ENCODE peak calls at places on chromosomes 7 and 10, in seven cellular contexts. One of them, this sample, is unnamed.

GRCh38 chr7:91618665-91619437 is 261.7 kb downstream of the MTERF1 start:
- DNase-seq in stimulated activated CD4-positive, alpha-beta T cell treated with anti-CD3 and anti-CD28 coated beads, TNF-alpha, amount 100 ng/mL, for 4 hours: no peak
- DNase-seq in GM20000: no peak
- DNase-seq in HFF-Myc: no peak
- DNase-seq in iPS-NIHi11: no peak
- DNase-seq in activated T-cell treated with anti-CD3 and anti-CD28 coated beads, Interleukin-2, amount 50 U/mL, for 72 hours: no peak
- DNase-seq in nucleus accumbens: no peak
- DNase-seq in this sample: no peak

GRCh38 chr7:81692146-81692905 is 77.5 kb downstream of the HGF start:
- DNase-seq in nucleus accumbens: no peak
- DNase-seq in iPS-NIHi11: no peak
- DNase-seq in stimulated activated CD4-positive, alpha-beta T cell treated with anti-CD3 and anti-CD28 coated beads, TNF-alpha, amount 100 ng/mL, for 4 hours: no peak
- DNase-seq in HFF-Myc: peak
- DNase-seq in GM20000: no peak
- DNase-seq in activated T-cell treated with anti-CD3 and anti-CD28 coated beads, Interleukin-2, amount 50 U/mL, for 72 hours: no peak
- DNase-seq in this sample: no peak

GRCh38 chr7:79504607-79505389 is 51.3 kb upstream of the MAGI2 start:
- DNase-seq in GM20000: no peak
- DNase-seq in iPS-NIHi11: peak
- DNase-seq in nucleus accumbens: no peak
- DNase-seq in stimulated activated CD4-positive, alpha-beta T cell treated with anti-CD3 and anti-CD28 coated beads, TNF-alpha, amount 100 ng/mL, for 4 hours: no peak
- DNase-seq in activated T-cell treated with anti-CD3 and anti-CD28 coated beads, Interleukin-2, amount 50 U/mL, for 72 hours: no peak
- DNase-seq in HFF-Myc: no peak
- DNase-seq in this sample: no peak

GRCh38 chr10:15427836-15428414 is 56.8 kb upstream of the FAM171A1 start:
- DNase-seq in GM20000: no peak
- DNase-seq in activated T-cell treated with anti-CD3 and anti-CD28 coated beads, Interleukin-2, amount 50 U/mL, for 72 hours: no peak
- DNase-seq in stimulated activated CD4-positive, alpha-beta T cell treated with anti-CD3 and anti-CD28 coated beads, TNF-alpha, amount 100 ng/mL, for 4 hours: no peak
- DNase-seq in nucleus accumbens: no peak
- DNase-seq in iPS-NIHi11: no peak
- DNase-seq in HFF-Myc: peak
- DNase-seq in this sample: no peak

GRCh38 chr10:18164093-18164492 is 23.9 kb downstream of the CACNB2 start:
- DNase-seq in stimulated activated CD4-positive, alpha-beta T cell treated with anti-CD3 and anti-CD28 coated beads, TNF-alpha, amount 100 ng/mL, for 4 hours: no peak
- DNase-seq in iPS-NIHi11: no peak
- DNase-seq in HFF-Myc: no peak
- DNase-seq in activated T-cell treated with anti-CD3 and anti-CD28 coated beads, Interleukin-2, amount 50 U/mL, for 72 hours: no peak
- DNase-seq in nucleus accumbens: no peak
- DNase-seq in GM20000: no peak
- DNase-seq in this sample: no peak

GRCh38 chr10:97543025-97543546 is 29.5 kb upstream of the ANKRD2 start:
- DNase-seq in activated T-cell treated with anti-CD3 and anti-CD28 coated beads, Interleukin-2, amount 50 U/mL, for 72 hours: peak
- DNase-seq in iPS-NIHi11: peak
- DNase-seq in stimulated activated CD4-positive, alpha-beta T cell treated with anti-CD3 and anti-CD28 coated beads, TNF-alpha, amount 100 ng/mL, for 4 hours: peak
- DNase-seq in GM20000: no peak
- DNase-seq in HFF-Myc: peak
- DNase-seq in nucleus accumbens: peak
- DNase-seq in this sample: peak

GRCh38 chr10:126732308-126732707 is 61.8 kb upstream of the C10orf90 start:
- DNase-seq in iPS-NIHi11: no peak
- DNase-seq in stimulated activated CD4-positive, alpha-beta T cell treated with anti-CD3 and anti-CD28 coated beads, TNF-alpha, amount 100 ng/mL, for 4 hours: no peak
- DNase-seq in HFF-Myc: no peak
- DNase-seq in GM20000: no peak
- DNase-seq in nucleus accumbens: no peak
- DNase-seq in activated T-cell treated with anti-CD3 and anti-CD28 coated beads, Interleukin-2, amount 50 U/mL, for 72 hours: no peak
- DNase-seq in this sample: no peak

GRCh38 chr10:24935504-24936292 is 16.7 kb downstream of the PRTFDC1 start:
- DNase-seq in HFF-Myc: no peak
- DNase-seq in stimulated activated CD4-positive, alpha-beta T cell treated with anti-CD3 and anti-CD28 coated beads, TNF-alpha, amount 100 ng/mL, for 4 hours: no peak
- DNase-seq in GM20000: no peak
- DNase-seq in iPS-NIHi11: no peak
- DNase-seq in nucleus accumbens: no peak
- DNase-seq in activated T-cell treated with anti-CD3 and anti-CD28 coated beads, Interleukin-2, amount 50 U/mL, for 72 hours: no peak
- DNase-seq in this sample: no peak

GRCh38 chr7:13948019-13948781 is 41.3 kb downstream of the ETV1 start:
- DNase-seq in iPS-NIHi11: no peak
- DNase-seq in stimulated activated CD4-positive, alpha-beta T cell treated with anti-CD3 and anti-CD28 coated beads, TNF-alpha, amount 100 ng/mL, for 4 hours: no peak
- DNase-seq in activated T-cell treated with anti-CD3 and anti-CD28 coated beads, Interleukin-2, amount 50 U/mL, for 72 hours: no peak
- DNase-seq in nucleus accumbens: no peak
- DNase-seq in GM20000: no peak
- DNase-seq in HFF-Myc: no peak
- DNase-seq in this sample: no peak

GRCh38 chr10:123974406-123974805 is 82.8 kb upstream of the CPXM2 start:
- DNase-seq in activated T-cell treated with anti-CD3 and anti-CD28 coated beads, Interleukin-2, amount 50 U/mL, for 72 hours: no peak
- DNase-seq in HFF-Myc: peak
- DNase-seq in stimulated activated CD4-positive, alpha-beta T cell treated with anti-CD3 and anti-CD28 coated beads, TNF-alpha, amount 100 ng/mL, for 4 hours: no peak
- DNase-seq in nucleus accumbens: no peak
- DNase-seq in GM20000: no peak
- DNase-seq in iPS-NIHi11: peak
- DNase-seq in this sample: no peak

GRCh38 chr10:131733596-131733995 is 167.2 kb upstream of the PPP2R2D start:
- DNase-seq in activated T-cell treated with anti-CD3 and anti-CD28 coated beads, Interleukin-2, amount 50 U/mL, for 72 hours: no peak
- DNase-seq in nucleus accumbens: no peak
- DNase-seq in iPS-NIHi11: peak
- DNase-seq in stimulated activated CD4-positive, alpha-beta T cell treated with anti-CD3 and anti-CD28 coated beads, TNF-alpha, amount 100 ng/mL, for 4 hours: no peak
- DNase-seq in HFF-Myc: no peak
- DNase-seq in GM20000: no peak
- DNase-seq in this sample: no peak

GRCh38 chr10:105187243-105187642 is 546.2 kb downstream of the SORCS3 start:
- DNase-seq in HFF-Myc: no peak
- DNase-seq in stimulated activated CD4-positive, alpha-beta T cell treated with anti-CD3 and anti-CD28 coated beads, TNF-alpha, amount 100 ng/mL, for 4 hours: no peak
- DNase-seq in activated T-cell treated with anti-CD3 and anti-CD28 coated beads, Interleukin-2, amount 50 U/mL, for 72 hours: no peak
- DNase-seq in iPS-NIHi11: no peak
- DNase-seq in GM20000: no peak
- DNase-seq in nucleus accumbens: no peak
- DNase-seq in this sample: no peak

GRCh38 chr7:44391171-44391570 is 65.8 kb upstream of the CAMK2B start:
- DNase-seq in nucleus accumbens: no peak
- DNase-seq in GM20000: no peak
- DNase-seq in stimulated activated CD4-positive, alpha-beta T cell treated with anti-CD3 and anti-CD28 coated beads, TNF-alpha, amount 100 ng/mL, for 4 hours: no peak
- DNase-seq in activated T-cell treated with anti-CD3 and anti-CD28 coated beads, Interleukin-2, amount 50 U/mL, for 72 hours: no peak
- DNase-seq in iPS-NIHi11: no peak
- DNase-seq in HFF-Myc: no peak
- DNase-seq in this sample: no peak

GRCh38 chr7:45157653-45158401 is at the start of gene RAMP3:
- DNase-seq in nucleus accumbens: peak
- DNase-seq in HFF-Myc: no peak
- DNase-seq in stimulated activated CD4-positive, alpha-beta T cell treated with anti-CD3 and anti-CD28 coated beads, TNF-alpha, amount 100 ng/mL, for 4 hours: no peak
- DNase-seq in activated T-cell treated with anti-CD3 and anti-CD28 coated beads, Interleukin-2, amount 50 U/mL, for 72 hours: no peak
- DNase-seq in GM20000: no peak
- DNase-seq in iPS-NIHi11: peak
- DNase-seq in this sample: no peak

GRCh38 chr7:17039372-17039771 is 157.6 kb upstream of the AGR3 start:
- DNase-seq in activated T-cell treated with anti-CD3 and anti-CD28 coated beads, Interleukin-2, amount 50 U/mL, for 72 hours: no peak
- DNase-seq in nucleus accumbens: no peak
- DNase-seq in GM20000: no peak
- DNase-seq in stimulated activated CD4-positive, alpha-beta T cell treated with anti-CD3 and anti-CD28 coated beads, TNF-alpha, amount 100 ng/mL, for 4 hours: no peak
- DNase-seq in iPS-NIHi11: no peak
- DNase-seq in HFF-Myc: no peak
- DNase-seq in this sample: no peak

GRCh38 chr10:125624800-125625199 is 58.2 kb downstream of the TEX36 start:
- DNase-seq in GM20000: no peak
- DNase-seq in HFF-Myc: no peak
- DNase-seq in activated T-cell treated with anti-CD3 and anti-CD28 coated beads, Interleukin-2, amount 50 U/mL, for 72 hours: no peak
- DNase-seq in nucleus accumbens: no peak
- DNase-seq in iPS-NIHi11: no peak
- DNase-seq in stimulated activated CD4-positive, alpha-beta T cell treated with anti-CD3 and anti-CD28 coated beads, TNF-alpha, amount 100 ng/mL, for 4 hours: no peak
- DNase-seq in this sample: no peak

GRCh38 chr7:103446046-103446520 is at the start of gene SLC26A5:
- DNase-seq in activated T-cell treated with anti-CD3 and anti-CD28 coated beads, Interleukin-2, amount 50 U/mL, for 72 hours: peak
- DNase-seq in HFF-Myc: no peak
- DNase-seq in GM20000: peak
- DNase-seq in iPS-NIHi11: peak
- DNase-seq in stimulated activated CD4-positive, alpha-beta T cell treated with anti-CD3 and anti-CD28 coated beads, TNF-alpha, amount 100 ng/mL, for 4 hours: no peak
- DNase-seq in nucleus accumbens: no peak
- DNase-seq in this sample: no peak

This sample was measured in substantia nigra.